ENCODE peak calls at places on chromosomes 7 and 10, in seven cellular contexts. One of them, this sample, is unnamed.

GRCh38 chr7:41114166-41114565 is 588.7 kb downstream of the INHBA start:
- DNase-seq in heart left ventricle: no peak
- DNase-seq in neural progenitor cell: no peak
- DNase-seq in PC-3: peak; percentile 56
- DNase-seq in GM23248: peak; percentile 34
- DNase-seq in ovary: no peak
- DNase-seq in astrocyte: peak; percentile 61
- DNase-seq in this sample: no peak

GRCh38 chr10:131644287-131644686 is 256.5 kb upstream of the PPP2R2D start:
- DNase-seq in GM23248: peak; percentile 3
- DNase-seq in heart left ventricle: no peak
- DNase-seq in neural progenitor cell: no peak
- DNase-seq in PC-3: no peak
- DNase-seq in ovary: no peak
- DNase-seq in astrocyte: no peak
- DNase-seq in this sample: no peak

GRCh38 chr7:130606161-130606560 is 62.4 kb downstream of the COPG2 start:
- DNase-seq in neural progenitor cell: no peak
- DNase-seq in PC-3: no peak
- DNase-seq in GM23248: no peak
- DNase-seq in astrocyte: no peak
- DNase-seq in heart left ventricle: no peak
- DNase-seq in ovary: no peak
- DNase-seq in this sample: no peak

GRCh38 chr10:12513775-12514663 is 164.7 kb downstream of the CAMK1D start:
- DNase-seq in astrocyte: no peak
- DNase-seq in ovary: no peak
- DNase-seq in heart left ventricle: no peak
- DNase-seq in GM23248: no peak
- DNase-seq in neural progenitor cell: no peak
- DNase-seq in PC-3: no peak
- DNase-seq in this sample: no peak

GRCh38 chr7:72310301-72310700 is 101.8 kb downstream of the CALN1 start:
- DNase-seq in astrocyte: no peak
- DNase-seq in heart left ventricle: no peak
- DNase-seq in PC-3: no peak
- DNase-seq in GM23248: no peak
- DNase-seq in ovary: no peak
- DNase-seq in neural progenitor cell: no peak
- DNase-seq in this sample: no peak

GRCh38 chr7:155644971-155645509 is 579 bp downstream of the RBM33 start:
- DNase-seq in astrocyte: peak; percentile 1
- DNase-seq in PC-3: peak; percentile 23
- DNase-seq in neural progenitor cell: peak; percentile 60
- DNase-seq in GM23248: peak; percentile 74
- DNase-seq in ovary: peak; percentile 45
- DNase-seq in heart left ventricle: peak; percentile 22
- DNase-seq in this sample: peak; percentile 21

GRCh38 chr10:97069576-97070362 is 116.0 kb downstream of the SLIT1 start:
- DNase-seq in astrocyte: no peak
- DNase-seq in neural progenitor cell: no peak
- DNase-seq in GM23248: peak; percentile 20
- DNase-seq in heart left ventricle: no peak
- DNase-seq in ovary: no peak
- DNase-seq in PC-3: peak; percentile 32
- DNase-seq in this sample: no peak

GRCh38 chr10:5948999-5949759 is 28.2 kb downstream of the IL15RA start:
- DNase-seq in heart left ventricle: peak; percentile 60
- DNase-seq in PC-3: peak; percentile 54
- DNase-seq in astrocyte: peak; percentile 37
- DNase-seq in GM23248: peak; percentile 76
- DNase-seq in ovary: peak; percentile 75
- DNase-seq in neural progenitor cell: peak; percentile 71
- DNase-seq in this sample: peak; percentile 59

GRCh38 chr10:102701272-102701671 is 12.9 kb downstream of the ARL3 start:
- DNase-seq in astrocyte: no peak
- DNase-seq in GM23248: no peak
- DNase-seq in neural progenitor cell: no peak
- DNase-seq in PC-3: no peak
- DNase-seq in ovary: no peak
- DNase-seq in heart left ventricle: no peak
- DNase-seq in this sample: no peak

GRCh38 chr10:99854860-99855259 is 72.4 kb downstream of the ABCC2 start:
- DNase-seq in ovary: peak; percentile 48
- DNase-seq in PC-3: peak; percentile 62
- DNase-seq in GM23248: peak; percentile 88
- DNase-seq in neural progenitor cell: peak; percentile 64
- DNase-seq in astrocyte: peak; percentile 60
- DNase-seq in heart left ventricle: no peak
- DNase-seq in this sample: no peak

GRCh38 chr10:104109908-104110662 is 11.9 kb upstream of the SFR1 start:
- DNase-seq in heart left ventricle: no peak
- DNase-seq in GM23248: peak; percentile 88
- DNase-seq in PC-3: peak; percentile 88
- DNase-seq in astrocyte: peak; percentile 80
- DNase-seq in ovary: no peak
- DNase-seq in neural progenitor cell: no peak
- DNase-seq in this sample: no peak

DNA sequence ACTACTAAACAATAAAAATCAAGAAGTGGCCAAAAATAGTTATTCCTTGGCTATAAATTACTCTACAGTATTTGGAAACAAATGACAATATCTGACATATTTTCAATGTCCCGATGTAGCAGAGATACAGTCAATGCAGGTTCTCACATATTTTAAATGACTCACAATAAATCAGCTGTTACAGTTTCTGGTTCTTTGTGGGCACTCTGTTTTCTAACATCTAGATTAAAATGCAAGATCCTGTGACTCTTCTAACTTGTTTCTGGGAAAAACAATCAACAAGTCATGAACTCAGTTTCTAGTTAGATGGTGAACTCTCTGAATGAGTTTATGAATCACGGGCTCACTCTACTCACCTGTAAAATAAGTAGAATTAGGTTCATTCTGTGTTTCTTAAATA is 849.6 kb upstream of the MBL2 start:
- DNase-seq in GM23248: no peak
- DNase-seq in astrocyte: no peak
- DNase-seq in ovary: no peak
- DNase-seq in heart left ventricle: no peak
- DNase-seq in neural progenitor cell: no peak
- DNase-seq in PC-3: no peak
- DNase-seq in this sample: no peak
- H3K27ac ChIP-seq in GM23248: no peak overlapping the region
- H3K27ac ChIP-seq in astrocyte: no peak overlapping the region
- H3K27ac ChIP-seq in ovary: no peak overlapping the region
- H3K27ac ChIP-seq in heart left ventricle: no peak overlapping the region
- H3K27ac ChIP-seq in neural progenitor cell: no peak overlapping the region
- H3K27ac ChIP-seq in PC-3: no peak overlapping the region
- H3K27ac ChIP-seq in this sample: no peak overlapping the region

DNA sequence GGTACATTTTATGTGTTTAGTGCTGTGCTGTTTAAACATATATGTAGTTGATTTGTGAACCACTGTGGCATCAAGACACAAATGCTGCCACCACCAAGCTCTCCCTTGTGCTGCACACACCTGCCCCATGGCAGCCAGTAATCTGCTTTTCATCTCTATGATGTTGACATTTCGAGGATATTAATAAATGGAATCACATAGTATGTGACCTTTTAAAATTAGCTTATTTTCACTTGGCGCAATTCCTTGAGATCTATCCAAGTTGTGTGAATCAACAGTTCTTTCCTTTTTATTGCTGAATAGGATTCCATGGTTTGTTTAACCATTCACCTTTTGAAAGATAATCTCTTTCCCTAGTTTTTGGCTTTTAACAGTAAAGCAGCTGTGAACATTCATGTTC is 73.1 kb downstream of the BMPR1A start:
- DNase-seq in neural progenitor cell: no peak
- DNase-seq in ovary: no peak
- DNase-seq in astrocyte: no peak
- DNase-seq in PC-3: peak; percentile 8
- DNase-seq in heart left ventricle: no peak
- DNase-seq in GM23248: peak; percentile 19
- DNase-seq in this sample: no peak
- H3K4me3 ChIP-seq in neural progenitor cell: no peak overlapping the region
- H3K4me3 ChIP-seq in ovary: no peak overlapping the region
- H3K4me3 ChIP-seq in astrocyte: no peak overlapping the region
- H3K4me3 ChIP-seq in PC-3: no peak overlapping the region
- H3K4me3 ChIP-seq in heart left ventricle: no peak overlapping the region
- H3K4me3 ChIP-seq in GM23248: no peak overlapping the region
- H3K4me3 ChIP-seq in this sample: no peak overlapping the region

GRCh38 chr7:44059219-44060090 is 5.9 kb downstream of the PGAM2 start:
- DNase-seq in ovary: peak; percentile 36
- DNase-seq in neural progenitor cell: no peak
- DNase-seq in PC-3: no peak
- DNase-seq in heart left ventricle: no peak
- DNase-seq in GM23248: no peak
- DNase-seq in astrocyte: no peak
- DNase-seq in this sample: peak; percentile 14

GRCh38 chr7:44058759-44059218 is 6.6 kb downstream of the PGAM2 start:
- DNase-seq in PC-3: no peak
- DNase-seq in heart left ventricle: no peak
- DNase-seq in ovary: peak; percentile 13
- DNase-seq in neural progenitor cell: no peak
- DNase-seq in GM23248: no peak
- DNase-seq in astrocyte: no peak
- DNase-seq in this sample: peak; percentile 9

GRCh38 chr7:44056681-44057080 is 8.7 kb downstream of the PGAM2 start:
- DNase-seq in PC-3: no peak
- DNase-seq in heart left ventricle: no peak
- DNase-seq in neural progenitor cell: no peak
- DNase-seq in GM23248: no peak
- DNase-seq in astrocyte: no peak
- DNase-seq in ovary: no peak
- DNase-seq in this sample: peak; percentile 11

GRCh38 chr7:44057181-44057848 is 8.1 kb downstream of the PGAM2 start:
- DNase-seq in neural progenitor cell: no peak
- DNase-seq in ovary: peak; percentile 26
- DNase-seq in PC-3: no peak
- DNase-seq in astrocyte: no peak
- DNase-seq in GM23248: no peak
- DNase-seq in heart left ventricle: no peak
- DNase-seq in this sample: peak; percentile 11

DNA sequence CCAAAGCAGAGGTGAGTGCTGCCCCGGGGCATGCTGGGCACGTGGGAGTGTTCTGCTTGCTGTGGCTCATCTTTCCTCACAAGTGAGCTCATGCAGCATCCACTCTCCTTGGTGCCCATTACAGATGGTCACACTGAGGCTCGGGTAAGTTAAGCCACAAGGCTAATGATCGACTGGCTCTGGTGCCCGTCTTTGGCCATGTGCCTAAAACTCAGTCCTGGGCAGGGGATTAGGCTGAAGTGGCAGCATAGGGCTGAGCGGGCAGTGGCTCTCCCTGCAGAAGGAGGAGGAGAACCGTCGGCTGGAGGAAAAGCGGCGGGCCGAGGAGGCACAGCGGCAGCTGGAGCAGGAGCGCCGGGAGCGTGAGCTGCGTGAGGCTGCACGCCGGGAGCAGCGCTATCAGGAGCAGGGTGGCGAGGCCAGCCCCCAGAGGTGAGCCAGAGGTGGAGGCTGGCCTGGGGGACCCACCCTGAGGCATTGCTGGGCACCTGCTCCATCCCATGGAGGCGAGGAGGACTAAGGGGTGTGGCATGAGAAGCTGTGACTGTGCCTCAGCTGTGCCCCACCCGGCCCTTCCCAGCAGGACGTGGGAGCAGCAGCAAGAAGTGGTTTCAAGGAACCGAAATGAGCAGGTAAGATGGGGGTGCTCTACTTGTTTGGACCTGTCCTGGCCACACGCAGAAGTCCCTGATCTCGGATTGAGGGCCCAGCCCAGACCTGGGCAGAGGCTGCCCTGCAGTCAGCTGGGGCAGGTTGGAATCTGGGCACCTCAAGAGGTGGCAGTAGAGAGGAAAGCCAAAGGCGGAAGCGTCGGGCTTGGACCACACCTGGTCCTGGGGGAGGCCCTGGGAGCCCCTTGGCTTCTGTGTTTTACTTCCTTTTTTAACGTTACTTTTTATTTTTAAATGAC is 7.3 kb downstream of the PGAM2 start:
- DNase-seq in astrocyte: no peak
- DNase-seq in heart left ventricle: no peak
- DNase-seq in GM23248: no peak
- DNase-seq in neural progenitor cell: no peak
- DNase-seq in ovary: peak; percentile 30
- DNase-seq in PC-3: no peak
- DNase-seq in this sample: peak; percentile 8
- H3K36me3 ChIP-seq in astrocyte: peaks cover 39% of the 10 kb centered on the region
- H3K36me3 ChIP-seq in heart left ventricle: peaks cover 89% of the 10 kb centered on the region
- H3K36me3 ChIP-seq in GM23248: peaks cover 33% of the 10 kb centered on the region
- H3K36me3 ChIP-seq in neural progenitor cell: no peaks in the 10 kb centered on the region
- H3K36me3 ChIP-seq in ovary: no peaks in the 10 kb centered on the region
- H3K36me3 ChIP-seq in PC-3: peaks cover 45% of the 10 kb centered on the region
- H3K36me3 ChIP-seq in this sample: peaks cover 73% of the 10 kb centered on the region

DNA sequence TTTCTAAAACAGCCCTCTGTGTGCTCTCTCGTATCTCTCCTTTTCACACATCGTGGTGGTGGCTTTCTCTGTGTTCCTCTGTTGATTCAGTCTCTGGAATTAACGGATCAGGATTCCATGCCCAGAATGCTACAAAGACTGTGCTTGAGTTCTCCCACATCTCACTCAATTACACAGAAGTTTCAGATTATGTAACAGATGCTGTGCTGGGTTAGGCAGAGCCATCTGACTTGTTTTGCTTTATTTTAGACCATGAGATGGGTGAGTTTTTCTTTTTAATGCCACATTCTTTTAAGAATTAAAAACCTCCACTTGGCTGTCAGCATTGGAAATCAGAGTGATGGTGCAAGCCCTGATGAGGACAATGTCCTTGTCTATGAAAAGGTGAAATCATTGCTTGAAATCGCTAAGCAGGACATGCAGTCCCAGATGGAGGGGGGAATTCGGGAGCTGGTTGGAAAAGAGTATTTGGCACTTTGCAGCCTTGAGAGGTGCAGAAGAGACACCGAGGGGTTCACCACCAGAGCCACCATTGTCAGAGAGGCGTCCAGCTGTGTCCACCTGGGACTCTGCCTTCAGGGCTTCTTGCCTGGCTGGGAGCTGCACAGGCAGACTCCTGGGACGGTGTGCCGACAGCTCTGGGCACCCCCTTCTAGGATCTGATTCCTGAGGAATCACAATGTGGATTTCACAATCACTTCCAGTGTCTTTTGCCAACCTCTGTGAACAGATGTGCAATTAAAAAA is 80.4 kb downstream of the EGFR start:
- DNase-seq in heart left ventricle: no peak
- DNase-seq in neural progenitor cell: no peak
- DNase-seq in astrocyte: no peak
- DNase-seq in GM23248: peak; percentile 75
- DNase-seq in PC-3: no peak
- DNase-seq in ovary: peak; percentile 61
- DNase-seq in this sample: peak; percentile 63
- H3K27ac ChIP-seq in heart left ventricle: peak overlapping the region; percentile 25
- H3K27ac ChIP-seq in neural progenitor cell: no peak overlapping the region
- H3K27ac ChIP-seq in astrocyte: no peak overlapping the region
- H3K27ac ChIP-seq in GM23248: peak overlapping the region; percentile 38
- H3K27ac ChIP-seq in PC-3: no peak overlapping the region
- H3K27ac ChIP-seq in ovary: peak overlapping the region; percentile 65
- H3K27ac ChIP-seq in this sample: peak overlapping the region; percentile 79